ENCODE peak calls at places on chromosome 13, in ten cellular contexts. One of them, this sample, is unnamed.
A peak's percentile ranks its signal among the peaks of the same experiment; 100 is the strongest.

GRCh38 chr13:59671853-59672252 is 491.9 kb downstream of the DIAPH3 start:
- DNase-seq in fibroblast of the conjunctiva: no peak
- DNase-seq in stimulated activated naive B cell treated with anti-CD40 and anti-IgM and Interleukin-4, amounts not matched to agents 10 μg/mL and 1 μg/mL and 100 μg/mL, for 72 hours: no peak
- DNase-seq in stimulated activated CD4-positive, alpha-beta T cell treated with anti-CD3 and anti-CD28 coated beads, Interleukin-4, amount 100 ng/mL, for 24 hours: no peak
- DNase-seq in T-helper 22 cell: no peak
- DNase-seq in stimulated activated CD8-positive, alpha-beta memory T cell treated with anti-CD3 and anti-CD28 coated beads, Interleukin-4, amount 100 ng/mL, for 1 hour: no peak
- DNase-seq in activated B cell treated with CpG ODN at 0.5 μM for 24 hours: no peak
- DNase-seq in brain microvascular endothelial cell: no peak
- DNase-seq in HTR-8/SVneo: no peak
- DNase-seq in neuronal stem cell: no peak
- DNase-seq in this sample: no peak

GRCh38 chr13:32446778-32447465 is 19.0 kb upstream of the N4BP2L1 start:
- DNase-seq in fibroblast of the conjunctiva: no peak
- DNase-seq in stimulated activated naive B cell treated with anti-CD40 and anti-IgM and Interleukin-4, amounts not matched to agents 10 μg/mL and 1 μg/mL and 100 μg/mL, for 72 hours: no peak
- DNase-seq in stimulated activated CD4-positive, alpha-beta T cell treated with anti-CD3 and anti-CD28 coated beads, Interleukin-4, amount 100 ng/mL, for 24 hours: no peak
- DNase-seq in T-helper 22 cell: no peak
- DNase-seq in stimulated activated CD8-positive, alpha-beta memory T cell treated with anti-CD3 and anti-CD28 coated beads, Interleukin-4, amount 100 ng/mL, for 1 hour: no peak
- DNase-seq in activated B cell treated with CpG ODN at 0.5 μM for 24 hours: no peak
- DNase-seq in brain microvascular endothelial cell: no peak
- DNase-seq in HTR-8/SVneo: no peak
- DNase-seq in neuronal stem cell: no peak
- DNase-seq in this sample: no peak

GRCh38 chr13:41916173-41916954 is 44.5 kb downstream of the VWA8 start:
- DNase-seq in fibroblast of the conjunctiva: peak; percentile 85
- DNase-seq in stimulated activated naive B cell treated with anti-CD40 and anti-IgM and Interleukin-4, amounts not matched to agents 10 μg/mL and 1 μg/mL and 100 μg/mL, for 72 hours: no peak
- DNase-seq in stimulated activated CD4-positive, alpha-beta T cell treated with anti-CD3 and anti-CD28 coated beads, Interleukin-4, amount 100 ng/mL, for 24 hours: peak; percentile 18
- DNase-seq in T-helper 22 cell: no peak
- DNase-seq in stimulated activated CD8-positive, alpha-beta memory T cell treated with anti-CD3 and anti-CD28 coated beads, Interleukin-4, amount 100 ng/mL, for 1 hour: no peak
- DNase-seq in activated B cell treated with CpG ODN at 0.5 μM for 24 hours: no peak
- DNase-seq in brain microvascular endothelial cell: peak; percentile 65
- DNase-seq in HTR-8/SVneo: peak; percentile 31
- DNase-seq in neuronal stem cell: no peak
- DNase-seq in this sample: no peak

GRCh38 chr13:81610613-81611012 is 1269.7 kb upstream of the SPRY2 start:
- DNase-seq in fibroblast of the conjunctiva: no peak
- DNase-seq in stimulated activated naive B cell treated with anti-CD40 and anti-IgM and Interleukin-4, amounts not matched to agents 10 μg/mL and 1 μg/mL and 100 μg/mL, for 72 hours: no peak
- DNase-seq in stimulated activated CD4-positive, alpha-beta T cell treated with anti-CD3 and anti-CD28 coated beads, Interleukin-4, amount 100 ng/mL, for 24 hours: no peak
- DNase-seq in T-helper 22 cell: no peak
- DNase-seq in stimulated activated CD8-positive, alpha-beta memory T cell treated with anti-CD3 and anti-CD28 coated beads, Interleukin-4, amount 100 ng/mL, for 1 hour: no peak
- DNase-seq in activated B cell treated with CpG ODN at 0.5 μM for 24 hours: no peak
- DNase-seq in brain microvascular endothelial cell: no peak
- DNase-seq in HTR-8/SVneo: no peak
- DNase-seq in neuronal stem cell: no peak
- DNase-seq in this sample: no peak

GRCh38 chr13:77325371-77325941 is 1.4 kb downstream of the MYCBP2 start:
- DNase-seq in fibroblast of the conjunctiva: no peak
- DNase-seq in stimulated activated naive B cell treated with anti-CD40 and anti-IgM and Interleukin-4, amounts not matched to agents 10 μg/mL and 1 μg/mL and 100 μg/mL, for 72 hours: no peak
- DNase-seq in stimulated activated CD4-positive, alpha-beta T cell treated with anti-CD3 and anti-CD28 coated beads, Interleukin-4, amount 100 ng/mL, for 24 hours: no peak
- DNase-seq in T-helper 22 cell: no peak
- DNase-seq in stimulated activated CD8-positive, alpha-beta memory T cell treated with anti-CD3 and anti-CD28 coated beads, Interleukin-4, amount 100 ng/mL, for 1 hour: no peak
- DNase-seq in activated B cell treated with CpG ODN at 0.5 μM for 24 hours: no peak
- DNase-seq in brain microvascular endothelial cell: no peak
- DNase-seq in HTR-8/SVneo: no peak
- DNase-seq in neuronal stem cell: no peak
- DNase-seq in this sample: peak; percentile 18

GRCh38 chr13:33262997-33263396 is 22.6 kb downstream of the STARD13 start:
- DNase-seq in fibroblast of the conjunctiva: no peak
- DNase-seq in stimulated activated naive B cell treated with anti-CD40 and anti-IgM and Interleukin-4, amounts not matched to agents 10 μg/mL and 1 μg/mL and 100 μg/mL, for 72 hours: no peak
- DNase-seq in stimulated activated CD4-positive, alpha-beta T cell treated with anti-CD3 and anti-CD28 coated beads, Interleukin-4, amount 100 ng/mL, for 24 hours: no peak
- DNase-seq in T-helper 22 cell: no peak
- DNase-seq in stimulated activated CD8-positive, alpha-beta memory T cell treated with anti-CD3 and anti-CD28 coated beads, Interleukin-4, amount 100 ng/mL, for 1 hour: no peak
- DNase-seq in activated B cell treated with CpG ODN at 0.5 μM for 24 hours: no peak
- DNase-seq in brain microvascular endothelial cell: no peak
- DNase-seq in HTR-8/SVneo: no peak
- DNase-seq in neuronal stem cell: no peak
- DNase-seq in this sample: no peak

GRCh38 chr13:44313674-44314073 is 60.0 kb upstream of the SERP2 start:
- DNase-seq in fibroblast of the conjunctiva: no peak
- DNase-seq in stimulated activated naive B cell treated with anti-CD40 and anti-IgM and Interleukin-4, amounts not matched to agents 10 μg/mL and 1 μg/mL and 100 μg/mL, for 72 hours: no peak
- DNase-seq in stimulated activated CD4-positive, alpha-beta T cell treated with anti-CD3 and anti-CD28 coated beads, Interleukin-4, amount 100 ng/mL, for 24 hours: no peak
- DNase-seq in T-helper 22 cell: no peak
- DNase-seq in stimulated activated CD8-positive, alpha-beta memory T cell treated with anti-CD3 and anti-CD28 coated beads, Interleukin-4, amount 100 ng/mL, for 1 hour: no peak
- DNase-seq in activated B cell treated with CpG ODN at 0.5 μM for 24 hours: no peak
- DNase-seq in brain microvascular endothelial cell: peak; percentile 87
- DNase-seq in HTR-8/SVneo: no peak
- DNase-seq in neuronal stem cell: no peak
- DNase-seq in this sample: no peak

GRCh38 chr13:93244918-93245280 is 18.3 kb downstream of the GPC6 start:
- DNase-seq in fibroblast of the conjunctiva: no peak
- DNase-seq in stimulated activated naive B cell treated with anti-CD40 and anti-IgM and Interleukin-4, amounts not matched to agents 10 μg/mL and 1 μg/mL and 100 μg/mL, for 72 hours: no peak
- DNase-seq in stimulated activated CD4-positive, alpha-beta T cell treated with anti-CD3 and anti-CD28 coated beads, Interleukin-4, amount 100 ng/mL, for 24 hours: no peak
- DNase-seq in T-helper 22 cell: no peak
- DNase-seq in stimulated activated CD8-positive, alpha-beta memory T cell treated with anti-CD3 and anti-CD28 coated beads, Interleukin-4, amount 100 ng/mL, for 1 hour: no peak
- DNase-seq in activated B cell treated with CpG ODN at 0.5 μM for 24 hours: no peak
- DNase-seq in brain microvascular endothelial cell: no peak
- DNase-seq in HTR-8/SVneo: no peak
- DNase-seq in neuronal stem cell: no peak
- DNase-seq in this sample: no peak

GRCh38 chr13:99812611-99813010 is 159.0 kb downstream of the ZIC5 start:
- DNase-seq in fibroblast of the conjunctiva: peak; percentile 9
- DNase-seq in stimulated activated naive B cell treated with anti-CD40 and anti-IgM and Interleukin-4, amounts not matched to agents 10 μg/mL and 1 μg/mL and 100 μg/mL, for 72 hours: no peak
- DNase-seq in stimulated activated CD4-positive, alpha-beta T cell treated with anti-CD3 and anti-CD28 coated beads, Interleukin-4, amount 100 ng/mL, for 24 hours: no peak
- DNase-seq in T-helper 22 cell: no peak
- DNase-seq in stimulated activated CD8-positive, alpha-beta memory T cell treated with anti-CD3 and anti-CD28 coated beads, Interleukin-4, amount 100 ng/mL, for 1 hour: no peak
- DNase-seq in activated B cell treated with CpG ODN at 0.5 μM for 24 hours: no peak
- DNase-seq in brain microvascular endothelial cell: peak; percentile 69
- DNase-seq in HTR-8/SVneo: peak; percentile 71
- DNase-seq in neuronal stem cell: no peak
- DNase-seq in this sample: no peak

GRCh38 chr13:114132419-114133121 is at the start of gene RASA3:
- DNase-seq in fibroblast of the conjunctiva: peak; percentile 57
- DNase-seq in stimulated activated naive B cell treated with anti-CD40 and anti-IgM and Interleukin-4, amounts not matched to agents 10 μg/mL and 1 μg/mL and 100 μg/mL, for 72 hours: peak; percentile 55
- DNase-seq in stimulated activated CD4-positive, alpha-beta T cell treated with anti-CD3 and anti-CD28 coated beads, Interleukin-4, amount 100 ng/mL, for 24 hours: peak; percentile 58
- DNase-seq in T-helper 22 cell: peak; percentile 65
- DNase-seq in stimulated activated CD8-positive, alpha-beta memory T cell treated with anti-CD3 and anti-CD28 coated beads, Interleukin-4, amount 100 ng/mL, for 1 hour: no peak
- DNase-seq in activated B cell treated with CpG ODN at 0.5 μM for 24 hours: peak; percentile 73
- DNase-seq in brain microvascular endothelial cell: peak; percentile 52
- DNase-seq in HTR-8/SVneo: peak; percentile 77
- DNase-seq in neuronal stem cell: peak; percentile 84
- DNase-seq in this sample: peak; percentile 77

GRCh38 chr13:21541980-21542379 is 62.0 kb downstream of the MICU2 start:
- DNase-seq in fibroblast of the conjunctiva: no peak
- DNase-seq in stimulated activated naive B cell treated with anti-CD40 and anti-IgM and Interleukin-4, amounts not matched to agents 10 μg/mL and 1 μg/mL and 100 μg/mL, for 72 hours: no peak
- DNase-seq in stimulated activated CD4-positive, alpha-beta T cell treated with anti-CD3 and anti-CD28 coated beads, Interleukin-4, amount 100 ng/mL, for 24 hours: no peak
- DNase-seq in T-helper 22 cell: no peak
- DNase-seq in stimulated activated CD8-positive, alpha-beta memory T cell treated with anti-CD3 and anti-CD28 coated beads, Interleukin-4, amount 100 ng/mL, for 1 hour: no peak
- DNase-seq in activated B cell treated with CpG ODN at 0.5 μM for 24 hours: no peak
- DNase-seq in brain microvascular endothelial cell: peak; percentile 22
- DNase-seq in HTR-8/SVneo: no peak
- DNase-seq in neuronal stem cell: no peak
- DNase-seq in this sample: no peak

GRCh38 chr13:27658569-27658968 is 36.9 kb downstream of the POLR1D start:
- DNase-seq in fibroblast of the conjunctiva: no peak
- DNase-seq in stimulated activated naive B cell treated with anti-CD40 and anti-IgM and Interleukin-4, amounts not matched to agents 10 μg/mL and 1 μg/mL and 100 μg/mL, for 72 hours: no peak
- DNase-seq in stimulated activated CD4-positive, alpha-beta T cell treated with anti-CD3 and anti-CD28 coated beads, Interleukin-4, amount 100 ng/mL, for 24 hours: no peak
- DNase-seq in T-helper 22 cell: no peak
- DNase-seq in stimulated activated CD8-positive, alpha-beta memory T cell treated with anti-CD3 and anti-CD28 coated beads, Interleukin-4, amount 100 ng/mL, for 1 hour: no peak
- DNase-seq in activated B cell treated with CpG ODN at 0.5 μM for 24 hours: no peak
- DNase-seq in brain microvascular endothelial cell: no peak
- DNase-seq in HTR-8/SVneo: peak; percentile 3
- DNase-seq in neuronal stem cell: no peak
- DNase-seq in this sample: no peak

GRCh38 chr13:77919351-77920294 is 992 bp upstream of the EDNRB start:
- DNase-seq in fibroblast of the conjunctiva: no peak
- DNase-seq in stimulated activated naive B cell treated with anti-CD40 and anti-IgM and Interleukin-4, amounts not matched to agents 10 μg/mL and 1 μg/mL and 100 μg/mL, for 72 hours: no peak
- DNase-seq in stimulated activated CD4-positive, alpha-beta T cell treated with anti-CD3 and anti-CD28 coated beads, Interleukin-4, amount 100 ng/mL, for 24 hours: no peak
- DNase-seq in T-helper 22 cell: no peak
- DNase-seq in stimulated activated CD8-positive, alpha-beta memory T cell treated with anti-CD3 and anti-CD28 coated beads, Interleukin-4, amount 100 ng/mL, for 1 hour: no peak
- DNase-seq in activated B cell treated with CpG ODN at 0.5 μM for 24 hours: no peak
- DNase-seq in brain microvascular endothelial cell: peak; percentile 14
- DNase-seq in HTR-8/SVneo: no peak
- DNase-seq in neuronal stem cell: peak; percentile 18
- DNase-seq in this sample: no peak

GRCh38 chr13:103539265-103539664 is 473.0 kb upstream of the SLC10A2 start:
- DNase-seq in fibroblast of the conjunctiva: no peak
- DNase-seq in stimulated activated naive B cell treated with anti-CD40 and anti-IgM and Interleukin-4, amounts not matched to agents 10 μg/mL and 1 μg/mL and 100 μg/mL, for 72 hours: no peak
- DNase-seq in stimulated activated CD4-positive, alpha-beta T cell treated with anti-CD3 and anti-CD28 coated beads, Interleukin-4, amount 100 ng/mL, for 24 hours: no peak
- DNase-seq in T-helper 22 cell: no peak
- DNase-seq in stimulated activated CD8-positive, alpha-beta memory T cell treated with anti-CD3 and anti-CD28 coated beads, Interleukin-4, amount 100 ng/mL, for 1 hour: no peak
- DNase-seq in activated B cell treated with CpG ODN at 0.5 μM for 24 hours: no peak
- DNase-seq in brain microvascular endothelial cell: no peak
- DNase-seq in HTR-8/SVneo: no peak
- DNase-seq in neuronal stem cell: peak; percentile 48
- DNase-seq in this sample: peak; percentile 86

GRCh38 chr13:27122036-27122435 is 49.6 kb downstream of the USP12 start:
- DNase-seq in fibroblast of the conjunctiva: no peak
- DNase-seq in stimulated activated naive B cell treated with anti-CD40 and anti-IgM and Interleukin-4, amounts not matched to agents 10 μg/mL and 1 μg/mL and 100 μg/mL, for 72 hours: no peak
- DNase-seq in stimulated activated CD4-positive, alpha-beta T cell treated with anti-CD3 and anti-CD28 coated beads, Interleukin-4, amount 100 ng/mL, for 24 hours: no peak
- DNase-seq in T-helper 22 cell: no peak
- DNase-seq in stimulated activated CD8-positive, alpha-beta memory T cell treated with anti-CD3 and anti-CD28 coated beads, Interleukin-4, amount 100 ng/mL, for 1 hour: no peak
- DNase-seq in activated B cell treated with CpG ODN at 0.5 μM for 24 hours: no peak
- DNase-seq in brain microvascular endothelial cell: no peak
- DNase-seq in HTR-8/SVneo: no peak
- DNase-seq in neuronal stem cell: no peak
- DNase-seq in this sample: no peak

GRCh38 chr13:87089391-87089790 is 581.8 kb upstream of the SLITRK5 start:
- DNase-seq in fibroblast of the conjunctiva: no peak
- DNase-seq in stimulated activated naive B cell treated with anti-CD40 and anti-IgM and Interleukin-4, amounts not matched to agents 10 μg/mL and 1 μg/mL and 100 μg/mL, for 72 hours: no peak
- DNase-seq in stimulated activated CD4-positive, alpha-beta T cell treated with anti-CD3 and anti-CD28 coated beads, Interleukin-4, amount 100 ng/mL, for 24 hours: no peak
- DNase-seq in T-helper 22 cell: no peak
- DNase-seq in stimulated activated CD8-positive, alpha-beta memory T cell treated with anti-CD3 and anti-CD28 coated beads, Interleukin-4, amount 100 ng/mL, for 1 hour: no peak
- DNase-seq in activated B cell treated with CpG ODN at 0.5 μM for 24 hours: no peak
- DNase-seq in brain microvascular endothelial cell: peak; percentile 69
- DNase-seq in HTR-8/SVneo: peak; percentile 19
- DNase-seq in neuronal stem cell: no peak
- DNase-seq in this sample: no peak

GRCh38 chr13:107824636-107825035 is 390.7 kb downstream of the LIG4 start:
- DNase-seq in fibroblast of the conjunctiva: no peak
- DNase-seq in stimulated activated naive B cell treated with anti-CD40 and anti-IgM and Interleukin-4, amounts not matched to agents 10 μg/mL and 1 μg/mL and 100 μg/mL, for 72 hours: no peak
- DNase-seq in stimulated activated CD4-positive, alpha-beta T cell treated with anti-CD3 and anti-CD28 coated beads, Interleukin-4, amount 100 ng/mL, for 24 hours: no peak
- DNase-seq in T-helper 22 cell: no peak
- DNase-seq in stimulated activated CD8-positive, alpha-beta memory T cell treated with anti-CD3 and anti-CD28 coated beads, Interleukin-4, amount 100 ng/mL, for 1 hour: no peak
- DNase-seq in activated B cell treated with CpG ODN at 0.5 μM for 24 hours: no peak
- DNase-seq in brain microvascular endothelial cell: no peak
- DNase-seq in HTR-8/SVneo: no peak
- DNase-seq in neuronal stem cell: no peak
- DNase-seq in this sample: no peak

GRCh38 chr13:44523176-44524017 is 52.7 kb downstream of the TSC22D1 start:
- DNase-seq in fibroblast of the conjunctiva: peak; percentile 14
- DNase-seq in stimulated activated naive B cell treated with anti-CD40 and anti-IgM and Interleukin-4, amounts not matched to agents 10 μg/mL and 1 μg/mL and 100 μg/mL, for 72 hours: no peak
- DNase-seq in stimulated activated CD4-positive, alpha-beta T cell treated with anti-CD3 and anti-CD28 coated beads, Interleukin-4, amount 100 ng/mL, for 24 hours: no peak
- DNase-seq in T-helper 22 cell: no peak
- DNase-seq in stimulated activated CD8-positive, alpha-beta memory T cell treated with anti-CD3 and anti-CD28 coated beads, Interleukin-4, amount 100 ng/mL, for 1 hour: no peak
- DNase-seq in activated B cell treated with CpG ODN at 0.5 μM for 24 hours: no peak
- DNase-seq in brain microvascular endothelial cell: peak; percentile 59
- DNase-seq in HTR-8/SVneo: peak; percentile 8
- DNase-seq in neuronal stem cell: no peak
- DNase-seq in this sample: no peak

GRCh38 chr13:113226873-113227272 is 17.5 kb downstream of the CUL4A start:
- DNase-seq in fibroblast of the conjunctiva: no peak
- DNase-seq in stimulated activated naive B cell treated with anti-CD40 and anti-IgM and Interleukin-4, amounts not matched to agents 10 μg/mL and 1 μg/mL and 100 μg/mL, for 72 hours: no peak
- DNase-seq in stimulated activated CD4-positive, alpha-beta T cell treated with anti-CD3 and anti-CD28 coated beads, Interleukin-4, amount 100 ng/mL, for 24 hours: no peak
- DNase-seq in T-helper 22 cell: no peak
- DNase-seq in stimulated activated CD8-positive, alpha-beta memory T cell treated with anti-CD3 and anti-CD28 coated beads, Interleukin-4, amount 100 ng/mL, for 1 hour: no peak
- DNase-seq in activated B cell treated with CpG ODN at 0.5 μM for 24 hours: no peak
- DNase-seq in brain microvascular endothelial cell: no peak
- DNase-seq in HTR-8/SVneo: no peak
- DNase-seq in neuronal stem cell: no peak
- DNase-seq in this sample: no peak

GRCh38 chr13:109698779-109699178 is 87.6 kb downstream of the IRS2 start:
- DNase-seq in fibroblast of the conjunctiva: no peak
- DNase-seq in stimulated activated naive B cell treated with anti-CD40 and anti-IgM and Interleukin-4, amounts not matched to agents 10 μg/mL and 1 μg/mL and 100 μg/mL, for 72 hours: no peak
- DNase-seq in stimulated activated CD4-positive, alpha-beta T cell treated with anti-CD3 and anti-CD28 coated beads, Interleukin-4, amount 100 ng/mL, for 24 hours: no peak
- DNase-seq in T-helper 22 cell: no peak
- DNase-seq in stimulated activated CD8-positive, alpha-beta memory T cell treated with anti-CD3 and anti-CD28 coated beads, Interleukin-4, amount 100 ng/mL, for 1 hour: no peak
- DNase-seq in activated B cell treated with CpG ODN at 0.5 μM for 24 hours: no peak
- DNase-seq in brain microvascular endothelial cell: no peak
- DNase-seq in HTR-8/SVneo: peak; percentile 29
- DNase-seq in neuronal stem cell: no peak
- DNase-seq in this sample: no peak

GRCh38 chr13:100128373-100128772 is 39.5 kb downstream of the PCCA start:
- DNase-seq in fibroblast of the conjunctiva: no peak
- DNase-seq in stimulated activated naive B cell treated with anti-CD40 and anti-IgM and Interleukin-4, amounts not matched to agents 10 μg/mL and 1 μg/mL and 100 μg/mL, for 72 hours: no peak
- DNase-seq in stimulated activated CD4-positive, alpha-beta T cell treated with anti-CD3 and anti-CD28 coated beads, Interleukin-4, amount 100 ng/mL, for 24 hours: no peak
- DNase-seq in T-helper 22 cell: no peak
- DNase-seq in stimulated activated CD8-positive, alpha-beta memory T cell treated with anti-CD3 and anti-CD28 coated beads, Interleukin-4, amount 100 ng/mL, for 1 hour: no peak
- DNase-seq in activated B cell treated with CpG ODN at 0.5 μM for 24 hours: no peak
- DNase-seq in brain microvascular endothelial cell: peak; percentile 82
- DNase-seq in HTR-8/SVneo: peak; percentile 10
- DNase-seq in neuronal stem cell: no peak
- DNase-seq in this sample: no peak

GRCh38 chr13:98307744-98308524 is 130.9 kb upstream of the RNF113B start:
- DNase-seq in fibroblast of the conjunctiva: no peak
- DNase-seq in stimulated activated naive B cell treated with anti-CD40 and anti-IgM and Interleukin-4, amounts not matched to agents 10 μg/mL and 1 μg/mL and 100 μg/mL, for 72 hours: no peak
- DNase-seq in stimulated activated CD4-positive, alpha-beta T cell treated with anti-CD3 and anti-CD28 coated beads, Interleukin-4, amount 100 ng/mL, for 24 hours: no peak
- DNase-seq in T-helper 22 cell: no peak
- DNase-seq in stimulated activated CD8-positive, alpha-beta memory T cell treated with anti-CD3 and anti-CD28 coated beads, Interleukin-4, amount 100 ng/mL, for 1 hour: no peak
- DNase-seq in activated B cell treated with CpG ODN at 0.5 μM for 24 hours: no peak
- DNase-seq in brain microvascular endothelial cell: no peak
- DNase-seq in HTR-8/SVneo: no peak
- DNase-seq in neuronal stem cell: no peak
- DNase-seq in this sample: no peak

GRCh38 chr13:110244926-110245325 is 62.0 kb downstream of the COL4A1 start:
- DNase-seq in fibroblast of the conjunctiva: no peak
- DNase-seq in stimulated activated naive B cell treated with anti-CD40 and anti-IgM and Interleukin-4, amounts not matched to agents 10 μg/mL and 1 μg/mL and 100 μg/mL, for 72 hours: no peak
- DNase-seq in stimulated activated CD4-positive, alpha-beta T cell treated with anti-CD3 and anti-CD28 coated beads, Interleukin-4, amount 100 ng/mL, for 24 hours: no peak
- DNase-seq in T-helper 22 cell: no peak
- DNase-seq in stimulated activated CD8-positive, alpha-beta memory T cell treated with anti-CD3 and anti-CD28 coated beads, Interleukin-4, amount 100 ng/mL, for 1 hour: no peak
- DNase-seq in activated B cell treated with CpG ODN at 0.5 μM for 24 hours: no peak
- DNase-seq in brain microvascular endothelial cell: no peak
- DNase-seq in HTR-8/SVneo: no peak
- DNase-seq in neuronal stem cell: no peak
- DNase-seq in this sample: no peak

GRCh38 chr13:43877788-43878187 is 1.8 kb downstream of the CCDC122 start:
- DNase-seq in fibroblast of the conjunctiva: no peak
- DNase-seq in stimulated activated naive B cell treated with anti-CD40 and anti-IgM and Interleukin-4, amounts not matched to agents 10 μg/mL and 1 μg/mL and 100 μg/mL, for 72 hours: no peak
- DNase-seq in stimulated activated CD4-positive, alpha-beta T cell treated with anti-CD3 and anti-CD28 coated beads, Interleukin-4, amount 100 ng/mL, for 24 hours: no peak
- DNase-seq in T-helper 22 cell: no peak
- DNase-seq in stimulated activated CD8-positive, alpha-beta memory T cell treated with anti-CD3 and anti-CD28 coated beads, Interleukin-4, amount 100 ng/mL, for 1 hour: no peak
- DNase-seq in activated B cell treated with CpG ODN at 0.5 μM for 24 hours: no peak
- DNase-seq in brain microvascular endothelial cell: no peak
- DNase-seq in HTR-8/SVneo: no peak
- DNase-seq in neuronal stem cell: no peak
- DNase-seq in this sample: no peak

GRCh38 chr13:46057251-46058015 is 4.9 kb upstream of the ZC3H13 start:
- DNase-seq in fibroblast of the conjunctiva: no peak
- DNase-seq in stimulated activated naive B cell treated with anti-CD40 and anti-IgM and Interleukin-4, amounts not matched to agents 10 μg/mL and 1 μg/mL and 100 μg/mL, for 72 hours: no peak
- DNase-seq in stimulated activated CD4-positive, alpha-beta T cell treated with anti-CD3 and anti-CD28 coated beads, Interleukin-4, amount 100 ng/mL, for 24 hours: no peak
- DNase-seq in T-helper 22 cell: no peak
- DNase-seq in stimulated activated CD8-positive, alpha-beta memory T cell treated with anti-CD3 and anti-CD28 coated beads, Interleukin-4, amount 100 ng/mL, for 1 hour: no peak
- DNase-seq in activated B cell treated with CpG ODN at 0.5 μM for 24 hours: no peak
- DNase-seq in brain microvascular endothelial cell: peak; percentile 27
- DNase-seq in HTR-8/SVneo: no peak
- DNase-seq in neuronal stem cell: no peak
- DNase-seq in this sample: no peak

GRCh38 chr13:77952737-77953136 is 34.1 kb upstream of the EDNRB start:
- DNase-seq in fibroblast of the conjunctiva: no peak
- DNase-seq in stimulated activated naive B cell treated with anti-CD40 and anti-IgM and Interleukin-4, amounts not matched to agents 10 μg/mL and 1 μg/mL and 100 μg/mL, for 72 hours: no peak
- DNase-seq in stimulated activated CD4-positive, alpha-beta T cell treated with anti-CD3 and anti-CD28 coated beads, Interleukin-4, amount 100 ng/mL, for 24 hours: no peak
- DNase-seq in T-helper 22 cell: no peak
- DNase-seq in stimulated activated CD8-positive, alpha-beta memory T cell treated with anti-CD3 and anti-CD28 coated beads, Interleukin-4, amount 100 ng/mL, for 1 hour: no peak
- DNase-seq in activated B cell treated with CpG ODN at 0.5 μM for 24 hours: no peak
- DNase-seq in brain microvascular endothelial cell: no peak
- DNase-seq in HTR-8/SVneo: no peak
- DNase-seq in neuronal stem cell: no peak
- DNase-seq in this sample: no peak

GRCh38 chr13:87661471-87661870 is 9.7 kb upstream of the SLITRK5 start:
- DNase-seq in fibroblast of the conjunctiva: no peak
- DNase-seq in stimulated activated naive B cell treated with anti-CD40 and anti-IgM and Interleukin-4, amounts not matched to agents 10 μg/mL and 1 μg/mL and 100 μg/mL, for 72 hours: no peak
- DNase-seq in stimulated activated CD4-positive, alpha-beta T cell treated with anti-CD3 and anti-CD28 coated beads, Interleukin-4, amount 100 ng/mL, for 24 hours: no peak
- DNase-seq in T-helper 22 cell: no peak
- DNase-seq in stimulated activated CD8-positive, alpha-beta memory T cell treated with anti-CD3 and anti-CD28 coated beads, Interleukin-4, amount 100 ng/mL, for 1 hour: no peak
- DNase-seq in activated B cell treated with CpG ODN at 0.5 μM for 24 hours: no peak
- DNase-seq in brain microvascular endothelial cell: no peak
- DNase-seq in HTR-8/SVneo: no peak
- DNase-seq in neuronal stem cell: no peak
- DNase-seq in this sample: no peak

GRCh38 chr13:114131581-114132418 is 623 bp downstream of the RASA3 start:
- DNase-seq in fibroblast of the conjunctiva: no peak
- DNase-seq in stimulated activated naive B cell treated with anti-CD40 and anti-IgM and Interleukin-4, amounts not matched to agents 10 μg/mL and 1 μg/mL and 100 μg/mL, for 72 hours: no peak
- DNase-seq in stimulated activated CD4-positive, alpha-beta T cell treated with anti-CD3 and anti-CD28 coated beads, Interleukin-4, amount 100 ng/mL, for 24 hours: peak; percentile 34
- DNase-seq in T-helper 22 cell: no peak
- DNase-seq in stimulated activated CD8-positive, alpha-beta memory T cell treated with anti-CD3 and anti-CD28 coated beads, Interleukin-4, amount 100 ng/mL, for 1 hour: no peak
- DNase-seq in activated B cell treated with CpG ODN at 0.5 μM for 24 hours: peak; percentile 43
- DNase-seq in brain microvascular endothelial cell: no peak
- DNase-seq in HTR-8/SVneo: no peak
- DNase-seq in neuronal stem cell: no peak
- DNase-seq in this sample: peak; percentile 86